ENCODE peak calls at places on chromosomes 7 and 10, in six cellular contexts. F is lower lobe of right lung, E is GM20000, I is AG09319, B is ovary, H is breast epithelium. J is an unnamed sample.

GRCh38 chr10:124710266-124710881 is 33.8 kb downstream of the FAM53B start:
- DNase-seq in E (no peak), F (no peak), B (no peak), I (no peak), H (no peak), J (no peak)

GRCh38 chr7:39054731-39055130 is 77.0 kb downstream of the POU6F2 start:
- DNase-seq in H (no peak), F (no peak), E (no peak), B (no peak), I (no peak), J (no peak)

GRCh38 chr10:88810196-88810961 is 7.8 kb downstream of the LIPM start:
- DNase-seq in E (peak), H (no peak), I (peak), F (no peak), B (no peak), J (peak)

GRCh38 chr7:97149843-97150242 is 32.3 kb downstream of the SDHAF3 start:
- DNase-seq in F (no peak), B (no peak), I (no peak), H (no peak), E (no peak), J (no peak)

GRCh38 chr7:118185163-118185860 is 1.3 kb downstream of the LSM8 start:
- DNase-seq in B (no peak), I (peak), E (no peak), H (no peak), F (no peak), J (no peak)

GRCh38 chr7:130940907-130941306 is 206.9 kb upstream of the KLF14 start:
- DNase-seq in B (no peak), H (no peak), E (no peak), I (no peak), F (no peak), J (no peak)

GRCh38 chr7:48154792-48155413 is 16.4 kb upstream of the ABCA13 start:
- DNase-seq in E (peak), H (no peak), I (no peak), F (no peak), B (no peak), J (peak)

GRCh38 chr10:101612872-101613271 is 24.8 kb downstream of the DPCD start:
- DNase-seq in H (no peak), F (no peak), B (no peak), E (no peak), I (no peak), J (no peak)

GRCh38 chr7:35555934-35556333 is 139.0 kb downstream of the HERPUD2 start:
- DNase-seq in B (no peak), E (no peak), H (no peak), I (no peak), F (no peak), J (peak)

GRCh38 chr7:132158166-132158565 is 418.1 kb downstream of the PLXNA4 start:
- DNase-seq in H (no peak), F (no peak), B (no peak), E (no peak), I (no peak), J (no peak)

GRCh38 chr10:82949816-82950575 is 1075.0 kb downstream of the NRG3 start:
- DNase-seq in H (no peak), F (no peak), E (no peak), B (no peak), I (no peak), J (no peak)

GRCh38 chr7:44983742-44984477 is 5.1 kb upstream of the MYO1G start:
- DNase-seq in B (no peak), F (no peak), I (no peak), H (no peak), E (no peak), J (no peak)

GRCh38 chr7:108211382-108212201 is 81.4 kb upstream of the LAMB4 start:
- DNase-seq in E (no peak), B (no peak), H (no peak), F (no peak), I (no peak), J (peak)

GRCh38 chr10:25758041-25758457 is 176.0 kb upstream of the MYO3A start:
- DNase-seq in E (peak), F (no peak), B (no peak), H (no peak), I (no peak), J (no peak)

GRCh38 chr7:96663457-96663856 is 46.2 kb downstream of the SEM1 start:
- DNase-seq in F (no peak), E (peak), B (no peak), H (no peak), I (no peak), J (no peak)

GRCh38 chr10:28291881-28292297 is 11.0 kb downstream of the MPP7 start:
- DNase-seq in F (no peak), H (no peak), I (no peak), B (no peak), E (no peak), J (peak)

DNA sequence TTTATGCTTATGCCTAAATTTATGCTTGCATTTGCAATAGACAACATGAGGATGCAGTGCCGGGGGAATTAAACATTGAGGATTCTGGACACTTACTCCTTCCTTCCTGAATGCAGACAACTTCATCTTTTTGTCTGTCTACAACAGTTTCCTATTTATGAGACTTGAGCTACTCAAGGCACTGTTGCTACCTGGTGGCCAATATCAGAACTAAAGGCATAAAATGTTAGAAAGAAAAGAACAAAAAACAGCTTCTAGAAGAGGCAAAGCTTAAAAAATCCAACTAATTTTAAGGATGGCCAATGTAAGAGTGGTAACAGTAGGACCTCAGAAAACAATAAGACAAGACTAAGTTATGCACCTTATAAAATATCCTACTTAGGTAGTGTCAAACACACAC is 144.5 kb upstream of the PTN start:
- DNase-seq in I (no peak), H (no peak), E (no peak), B (no peak), F (no peak), J (no peak)
- TF ChIP-seq CTCF in I (peak), H (no peak), E (no peak), B (no peak), F (no peak), J (no peak)

DNA sequence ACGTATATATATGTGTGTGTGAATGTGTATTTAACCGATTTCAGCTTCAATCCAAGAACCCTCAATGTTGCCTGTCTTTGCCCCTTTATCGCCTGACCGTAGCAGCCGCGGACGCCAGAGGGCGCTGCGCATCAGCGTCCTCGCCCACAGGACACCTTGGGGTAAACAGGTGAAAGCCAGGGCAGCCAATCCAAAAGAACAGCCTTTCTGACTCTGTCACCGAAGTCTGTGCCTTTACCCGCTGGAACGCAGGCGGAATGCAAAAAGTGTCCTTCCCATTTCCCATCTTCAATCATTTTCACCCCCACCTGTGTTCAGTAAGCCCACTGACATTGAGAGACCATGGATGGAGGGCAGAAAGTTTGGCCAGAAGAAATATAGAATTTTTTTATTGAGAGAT is 3.6 kb downstream of the NXPH1 start:
- DNase-seq in E (peak), B (no peak), H (no peak), F (no peak), I (no peak), J (peak)
- TF ChIP-seq CTCF in E (peak), B (no peak), H (no peak), F (peak), I (peak), J (peak)

DNA sequence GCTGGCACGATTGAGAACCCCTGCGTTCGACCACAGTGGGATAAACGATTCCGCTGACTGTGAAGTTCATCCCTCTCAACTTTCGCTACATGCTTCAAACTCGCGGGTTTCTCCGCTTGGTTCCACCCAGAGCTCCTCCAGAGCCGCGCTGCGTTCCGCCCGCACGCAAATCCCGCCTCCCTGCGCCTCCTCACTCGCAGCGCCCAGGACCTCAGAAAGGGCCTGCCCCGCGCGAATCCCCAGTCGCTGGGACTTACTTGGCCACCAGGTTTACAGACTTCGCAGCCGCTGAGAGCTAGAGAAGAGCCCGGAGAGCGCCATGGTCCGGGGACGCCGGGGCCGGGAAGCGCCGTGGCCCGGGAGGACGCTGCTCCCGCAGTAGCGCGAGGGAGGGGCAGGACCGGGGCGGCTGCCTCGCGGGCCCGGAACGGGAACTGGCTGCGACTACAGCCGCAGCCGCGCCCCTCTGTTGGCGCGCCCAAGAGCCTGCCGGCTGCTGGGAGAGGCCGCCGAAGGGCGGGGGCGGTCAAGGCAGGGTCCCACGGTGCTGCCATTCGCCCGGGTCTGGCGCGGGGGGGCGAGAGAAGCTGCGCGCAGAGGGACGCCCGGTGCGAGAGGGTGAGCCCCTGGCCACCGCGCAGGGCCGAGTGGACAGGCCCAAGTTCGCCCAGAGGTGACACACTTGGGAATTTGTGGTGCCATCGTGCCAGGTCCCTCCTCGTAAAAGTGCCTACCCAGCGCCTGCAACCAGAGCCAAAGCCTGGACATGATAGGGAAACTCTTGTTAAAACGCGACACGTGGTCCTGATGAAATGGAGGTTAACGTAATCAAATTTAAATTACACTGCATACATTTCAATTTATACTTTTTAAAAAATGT is at the start of gene NOD1:
- DNase-seq in B (peak), E (peak), F (peak), I (no peak), H (peak), J (peak)
- TF ChIP-seq CTCF in B (no peak), E (no peak), F (no peak), I (no peak), H (no peak), J (no peak)

GRCh38 chr10:98446656-98447221 is at the start of gene HPS1:
- DNase-seq in F (peak), E (peak), I (peak), B (peak), H (peak), J (peak)
- TF ChIP-seq CTCF in F (no peak), E (no peak), I (no peak), B (no peak), H (no peak), J (no peak)

GRCh38 chr7:42272793-42273665 is 36.0 kb upstream of the GLI3 start:
- DNase-seq in F (no peak), E (no peak), B (no peak), H (no peak), I (no peak), J (peak)
- TF ChIP-seq CTCF in F (peak), E (no peak), B (no peak), H (no peak), I (peak), J (no peak)

DNA sequence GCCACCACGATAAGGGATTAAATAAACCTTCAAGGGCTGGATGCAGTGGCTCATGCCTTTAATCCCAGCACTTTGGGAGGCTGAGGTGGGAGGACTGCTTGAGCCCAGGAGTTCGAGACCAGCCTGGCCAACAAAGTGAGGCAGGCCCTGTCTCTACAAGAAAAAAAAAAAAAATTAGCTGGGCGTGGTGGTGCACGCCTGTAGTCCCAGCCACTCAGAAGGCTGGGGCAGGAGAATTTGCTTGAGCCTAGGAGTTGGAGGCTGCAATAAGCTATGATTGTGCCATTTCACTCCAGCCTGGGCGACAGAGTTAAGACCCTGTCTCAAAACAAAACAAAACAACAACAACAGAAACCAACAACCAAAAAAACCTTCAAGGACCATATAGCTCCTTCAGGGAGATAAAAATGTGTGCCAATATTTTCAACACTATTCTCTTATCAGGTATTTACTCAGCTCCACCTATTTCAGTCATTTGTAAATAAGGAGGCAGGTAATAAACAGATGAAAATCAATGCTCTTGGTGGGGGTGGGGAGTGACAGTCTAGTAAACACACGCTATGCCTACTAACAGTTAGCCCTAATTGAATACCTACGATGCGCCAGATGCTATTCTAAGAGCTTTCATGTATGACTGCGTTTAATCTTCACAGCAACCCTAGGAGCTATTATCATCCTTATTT is 13.2 kb downstream of the BAIAP2L1 start:
- DNase-seq in E (no peak), B (no peak), I (no peak), F (no peak), H (no peak), J (no peak)
- TF ChIP-seq CTCF in E (no peak), B (no peak), I (no peak), F (no peak), H (no peak), J (no peak)

GRCh38 chr7:69189406-69189805 is 408.9 kb upstream of the AUTS2 start:
- DNase-seq in F (no peak), E (no peak), I (no peak), B (no peak), H (no peak), J (no peak)

GRCh38 chr7:69187824-69188335 is 410.4 kb upstream of the AUTS2 start:
- DNase-seq in B (no peak), I (no peak), E (no peak), H (no peak), F (no peak), J (no peak)

GRCh38 chr7:69190738-69191137 is 407.5 kb upstream of the AUTS2 start:
- DNase-seq in I (no peak), F (no peak), E (no peak), B (no peak), H (no peak), J (no peak)

GRCh38 chr7:69190025-69190424 is 408.2 kb upstream of the AUTS2 start:
- DNase-seq in E (no peak), F (no peak), I (no peak), H (no peak), B (no peak), J (no peak)

GRCh38 chr7:69192134-69192533 is 406.1 kb upstream of the AUTS2 start:
- DNase-seq in H (no peak), I (no peak), B (no peak), E (no peak), F (no peak), J (no peak)
- TF ChIP-seq CTCF in H (no peak), I (no peak), B (no peak), E (no peak), F (no peak), J (no peak)

GRCh38 chr7:8051998-8052397 is 83.4 kb downstream of the GLCCI1 start:
- DNase-seq in B (no peak), F (no peak), I (no peak), E (no peak), H (no peak), J (no peak)
- TF ChIP-seq CTCF in B (no peak), F (no peak), I (no peak), E (no peak), H (no peak), J (no peak)

J was measured in RWPE1.